ENCODE peak calls at places on chromosome 17, in five cellular contexts. M, G, J, S and R are unnamed samples.

GRCh38 chr17:65123757-65124675 is 13.2 kb upstream of the RGS9 start:
- DNase-seq in M (no peak), G (no peak), J (peak; percentile 36), S (no peak), R (no peak)

GRCh38 chr17:19346351-19347255 is 15.9 kb downstream of the B9D1 start:
- DNase-seq in M (no peak), G (peak; percentile 92), J (no peak), S (peak; percentile 88), R (no peak)

GRCh38 chr17:64411999-64412771 is 21.5 kb upstream of the PECAM1 start:
- DNase-seq in M (no peak), G (peak; percentile 89), J (peak; percentile 43), S (peak; percentile 57), R (no peak)

GRCh38 chr17:67246648-67247415 is 1.8 kb upstream of the HELZ start:
- DNase-seq in M (no peak), G (peak; percentile 87), J (peak; percentile 65), S (no peak), R (peak; percentile 59)

GRCh38 chr17:40675905-40676304 is 10.9 kb upstream of the KRT222 start:
- DNase-seq in M (no peak), G (no peak), J (no peak), S (no peak), R (no peak)

GRCh38 chr17:47883589-47884426 is 12.2 kb upstream of the SP2 start:
- DNase-seq in M (no peak), G (no peak), J (no peak), S (no peak), R (no peak)

GRCh38 chr17:45345554-45346254 is 28.9 kb upstream of the MAP3K14 start:
- DNase-seq in M (no peak), G (peak; percentile 54), J (no peak), S (peak; percentile 93), R (no peak)

GRCh38 chr17:32930512-32930911 is 2.6 kb downstream of the TMEM98 start:
- DNase-seq in M (no peak), G (no peak), J (no peak), S (no peak), R (no peak)

GRCh38 chr17:29590979-29591736 is 1.7 kb upstream of the GIT1 start:
- DNase-seq in M (peak; percentile 83), G (peak; percentile 93), J (peak; percentile 64), S (no peak), R (no peak)

GRCh38 chr17:42809250-42809649 is 10.6 kb downstream of the CNTD1 start:
- DNase-seq in M (no peak), G (no peak), J (no peak), S (no peak), R (no peak)
- H3K4me3 ChIP-seq in M (no peak overlapping the region), G (no peak overlapping the region), J (no peak overlapping the region), S (no peak overlapping the region), R (no peak overlapping the region)

DNA sequence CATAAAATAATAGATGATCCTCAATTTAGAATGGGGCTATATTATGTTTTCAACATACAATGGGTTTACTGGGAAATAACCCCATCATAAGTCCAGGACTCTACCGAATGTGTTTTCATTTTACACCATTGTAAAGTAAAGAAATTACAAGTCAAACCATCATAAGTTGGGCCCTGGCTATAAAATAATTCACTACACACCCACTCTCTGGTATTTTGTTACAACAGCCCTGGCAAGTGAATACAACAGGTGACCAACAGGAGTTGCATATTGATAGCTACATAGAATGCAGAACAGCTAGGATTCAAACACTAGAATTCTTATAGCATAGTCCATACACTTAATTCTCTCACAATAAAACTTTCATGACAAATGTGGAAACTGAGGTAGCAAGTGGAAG is 673.0 kb upstream of the CA10 start:
- DNase-seq in M (no peak), G (no peak), J (no peak), S (no peak), R (no peak)
- TF ChIP-seq CTCF in M (no peak), G (no peak), J (no peak), S (no peak), R (no peak)

GRCh38 chr17:61413654-61414133 is 14.1 kb downstream of the TBX2 start:
- DNase-seq in M (peak; percentile 30), G (peak; percentile 66), J (no peak), S (no peak), R (no peak)
- H3K4me3 ChIP-seq in M (peak overlapping the region; percentile 82), G (no peak overlapping the region), J (no peak overlapping the region), S (no peak overlapping the region), R (no peak overlapping the region)

GRCh38 chr17:36004604-36005003 is 3.3 kb upstream of the CCL15 start:
- DNase-seq in M (no peak), G (no peak), J (no peak), S (no peak), R (no peak)

GRCh38 chr17:36000730-36001108 is 634 bp downstream of the CCL15 start:
- DNase-seq in M (no peak), G (peak; percentile 50), J (peak; percentile 51), S (no peak), R (no peak)

GRCh38 chr17:36001862-36002603 is 680 bp upstream of the CCL15 start:
- DNase-seq in M (no peak), G (peak; percentile 6), J (peak; percentile 93), S (no peak), R (peak; percentile 19)

GRCh38 chr17:36001109-36001735 is at the start of gene CCL15:
- DNase-seq in M (no peak), G (peak; percentile 36), J (peak; percentile 76), S (no peak), R (no peak)

GRCh38 chr17:36002631-36003030 is 1.3 kb upstream of the CCL15 start:
- DNase-seq in M (no peak), G (peak; percentile 58), J (no peak), S (no peak), R (no peak)
- TF ChIP-seq CTCF in M (no peak), G (no peak), J (no peak), S (no peak), R (no peak)